ENCODE peak calls at places on chromosomes 13 and 19, in four cellular contexts. M is A673, J is pancreas, B is suprapubic skin. R is an unnamed sample.

GRCh38 chr13:112803422-112803821 is 113.6 kb downstream of the ATP11A start:
- DNase-seq in M (no peak), J (no peak), B (no peak), R (no peak)

GRCh38 chr19:19260417-19260816 is 12.7 kb downstream of the TM6SF2 start:
- DNase-seq in M (no peak), J (no peak), B (no peak), R (no peak)

GRCh38 chr19:5445667-5446066 is 9.6 kb upstream of the ZNRF4 start:
- DNase-seq in M (peak), J (no peak), B (no peak), R (no peak)

GRCh38 chr13:85528578-85529215 is 270.5 kb downstream of the SLITRK6 start:
- DNase-seq in M (no peak), J (no peak), B (no peak), R (no peak)

GRCh38 chr13:89239361-89240127 is 1568.4 kb downstream of the SLITRK5 start:
- DNase-seq in M (no peak), J (no peak), B (no peak), R (no peak)

GRCh38 chr19:47560999-47561398 is 11.9 kb downstream of the ZNF541 start:
- DNase-seq in M (no peak), J (no peak), B (no peak), R (no peak)

GRCh38 chr13:24161010-24161775 is 673 bp downstream of the SPATA13 start:
- DNase-seq in M (peak), J (peak), B (peak), R (no peak)

GRCh38 chr13:50404769-50405168 is 389.5 kb downstream of the KCNRG start:
- DNase-seq in M (no peak), J (no peak), B (no peak), R (no peak)

GRCh38 chr13:56864451-56864850 is 276.3 kb upstream of the PRR20A start:
- DNase-seq in M (peak), J (no peak), B (no peak), R (no peak)

GRCh38 chr19:17684256-17684655 is 3.9 kb downstream of the UNC13A start:
- DNase-seq in M (no peak), J (no peak), B (no peak), R (no peak)

GRCh38 chr13:20831933-20832332 is 58.2 kb upstream of the EEF1AKMT1 start:
- DNase-seq in M (no peak), J (no peak), B (no peak), R (no peak)

GRCh38 chr13:31009166-31009565 is 76.7 kb downstream of the TEX26 start:
- DNase-seq in M (no peak), J (no peak), B (no peak), R (no peak)

GRCh38 chr13:104705031-104705750 is 1639.0 kb upstream of the SLC10A2 start:
- DNase-seq in M (no peak), J (no peak), B (no peak), R (no peak)

GRCh38 chr19:18833141-18833476 is 1.4 kb downstream of the UPF1 start:
- DNase-seq in M (no peak), J (peak), B (no peak), R (no peak)

GRCh38 chr19:32104465-32105235 is 240.8 kb upstream of the ZNF507 start:
- DNase-seq in M (peak), J (no peak), B (no peak), R (no peak)

GRCh38 chr13:114110091-114110829 is 22.2 kb downstream of the RASA3 start:
- DNase-seq in M (no peak), J (peak), B (peak), R (no peak)

GRCh38 chr19:41409288-41409687 is 11.7 kb downstream of the BCKDHA start:
- DNase-seq in M (no peak), J (peak), B (no peak), R (no peak)

GRCh38 chr13:19862511-19863313 is 737 bp downstream of the ZMYM5 start:
- DNase-seq in M (peak), J (peak), B (peak), R (no peak)

GRCh38 chr19:45403781-45404556 is 900 bp downstream of the PPP1R13L start:
- DNase-seq in M (peak), J (peak), B (peak), R (no peak)

GRCh38 chr19:45401815-45402468 is 2.9 kb downstream of the PPP1R13L start:
- DNase-seq in M (no peak), J (no peak), B (no peak), R (no peak)

GRCh38 chr19:45402469-45403070 is 2.3 kb downstream of the PPP1R13L start:
- DNase-seq in M (no peak), J (peak), B (peak), R (no peak)

GRCh38 chr19:45404557-45405434 is at the start of gene PPP1R13L:
- DNase-seq in M (peak), J (peak), B (peak), R (peak)

DNA sequence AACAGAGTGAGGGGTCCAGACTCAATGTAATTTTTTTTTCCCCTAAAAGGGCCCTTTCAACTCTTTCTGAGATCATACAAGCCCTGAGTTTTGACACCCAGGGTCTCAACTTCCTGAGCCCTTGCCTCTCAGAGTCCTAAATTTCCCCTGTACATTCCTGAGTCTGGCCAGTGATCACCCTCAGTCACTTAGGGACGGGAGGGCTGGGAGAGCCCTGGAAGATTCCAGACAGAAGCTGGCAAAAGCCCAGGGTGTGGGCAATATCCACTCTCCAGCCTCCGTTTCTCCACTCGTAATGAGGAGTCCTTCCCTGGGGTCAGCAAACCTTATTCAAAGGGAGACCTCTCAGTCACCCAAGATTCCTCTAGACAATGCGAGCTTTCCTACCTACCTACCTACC is 1.6 kb downstream of the PPP1R13L start:
- DNase-seq in M (no peak), J (no peak), B (no peak), R (no peak)
- H3K4me3 ChIP-seq in M (no peak), J (peak), B (peak), R (peak)

DNA sequence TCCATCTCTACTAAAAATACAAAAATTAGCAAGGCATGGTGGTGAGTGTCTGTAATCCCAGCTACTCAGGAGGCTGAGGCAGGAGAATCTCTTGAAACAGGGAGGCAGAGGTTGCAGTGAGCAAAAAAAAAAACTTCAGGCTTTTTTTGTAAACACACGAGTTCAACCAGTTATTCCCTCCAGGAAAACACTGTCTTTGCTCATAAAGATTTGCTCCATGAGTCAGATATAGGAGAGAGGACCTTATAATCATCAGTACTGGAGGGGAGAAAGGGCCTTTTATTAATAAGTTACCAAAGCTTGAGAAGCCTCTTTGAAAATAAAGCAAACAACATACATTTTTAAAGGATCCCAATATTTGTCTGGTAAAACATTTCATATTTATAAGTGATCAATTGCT is 110.7 kb downstream of the EFNB2 start:
- DNase-seq in M (no peak), J (no peak), B (no peak), R (no peak)
- TF ChIP-seq CTCF in M (no peak), J (no peak), B (no peak), R (no peak)

DNA sequence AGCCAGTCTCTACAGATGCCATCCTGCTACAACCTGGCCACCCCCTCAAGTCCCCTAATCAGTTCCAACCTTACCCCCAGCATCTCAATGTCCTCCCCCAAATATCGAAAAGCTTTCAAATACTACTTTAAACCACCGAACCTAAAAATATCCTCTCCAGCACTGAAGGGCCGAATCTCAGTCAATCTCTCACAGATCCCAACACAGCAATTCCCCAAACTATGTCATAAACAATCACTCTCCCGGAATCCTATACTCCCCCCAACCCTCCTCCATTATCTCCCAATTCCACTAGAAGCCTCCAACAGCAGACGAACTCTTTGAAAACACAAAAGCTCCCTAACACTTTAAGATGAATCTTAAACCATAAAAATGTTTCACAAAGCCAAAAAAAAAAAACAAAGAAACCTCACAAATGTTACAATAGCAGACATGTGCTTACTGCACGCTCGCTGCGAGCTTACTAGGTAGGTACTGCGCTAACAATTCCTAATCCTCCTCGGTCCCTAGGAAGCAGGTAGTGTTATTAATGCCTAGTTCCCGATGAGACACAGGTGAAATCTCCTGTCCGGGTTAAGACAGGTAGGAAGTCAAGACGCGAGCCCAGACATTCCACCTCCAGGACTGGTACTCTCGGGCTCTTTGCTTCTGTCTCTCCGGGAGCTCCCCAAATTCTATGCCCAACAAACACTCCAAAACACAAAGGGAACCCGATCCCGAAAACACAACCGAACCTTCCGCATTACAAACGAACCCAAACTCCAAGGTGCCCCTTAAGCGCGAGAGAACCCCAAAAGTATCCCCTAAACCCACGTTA is 14.2 kb downstream of the FBXO46 start:
- DNase-seq in M (no peak), J (no peak), B (no peak), R (no peak)
- H3K4me3 ChIP-seq in M (peak), J (peak), B (peak), R (peak)

GRCh38 chr13:55497486-55497885 is 1643.2 kb upstream of the PRR20A start:
- DNase-seq in M (peak), J (no peak), B (no peak), R (no peak)

DNA sequence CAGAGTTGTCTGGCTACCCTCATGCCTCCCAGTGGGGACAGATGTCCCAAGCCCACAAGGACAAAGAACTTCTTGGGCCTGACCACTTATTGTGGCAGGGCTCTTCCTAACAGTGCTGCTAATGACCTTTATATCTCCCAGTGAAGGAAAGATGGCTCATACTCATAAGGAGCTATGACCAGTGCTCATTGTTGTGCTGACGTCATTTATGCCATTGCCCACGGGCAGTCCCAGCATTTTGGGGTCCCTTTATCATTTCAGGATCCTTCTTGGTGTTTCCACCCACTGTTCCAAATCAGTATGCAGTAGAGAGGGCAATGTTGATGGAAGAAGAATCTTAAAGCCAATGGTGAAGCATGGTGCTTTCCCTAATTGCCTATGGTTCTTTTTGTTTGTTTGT is 1640.0 kb upstream of the PRR20A start:
- DNase-seq in M (no peak), J (no peak), B (no peak), R (no peak)
- TF ChIP-seq CTCF in M (no peak), J (no peak), B (no peak), R (no peak)

GRCh38 chr13:43113603-43114002 is 90.2 kb downstream of the DNAJC15 start:
- DNase-seq in M (no peak), J (no peak), B (no peak), R (no peak)
- H3K4me3 ChIP-seq in M (no peak), J (no peak), B (no peak), R (no peak)

DNA sequence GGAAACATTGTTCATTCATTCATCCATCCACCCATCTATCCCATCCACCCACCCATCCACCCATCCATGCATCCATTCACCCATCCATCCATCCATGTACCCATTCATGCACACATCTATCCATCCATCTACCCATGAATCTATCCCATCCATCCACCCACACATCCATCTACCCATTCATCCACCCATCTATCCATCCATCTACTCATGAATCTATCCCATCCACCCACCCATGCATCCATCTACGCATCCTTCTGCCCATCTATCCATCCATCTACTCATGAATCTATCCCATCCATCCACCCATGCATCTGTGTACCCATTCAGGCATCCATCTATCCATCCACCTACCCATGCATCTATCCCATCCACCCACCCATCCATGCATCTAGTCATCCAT is 51.6 kb upstream of the URI1 start:
- DNase-seq in M (no peak), J (no peak), B (no peak), R (no peak)
- TF ChIP-seq CTCF in M (no peak), J (no peak), B (no peak), R (no peak)